ENCODE peak calls at places on chromosome 1, in five cellular contexts. H is nephron progenitor cell, Z is spleen, S is cardiac muscle cell, T is kidney epithelial cell. C is an unnamed sample.

GRCh38 chr1:66556161-66556611 is 22.2 kb downstream of the SGIP1 start:
- DNase-seq in H (no peak), Z (no peak), S (no peak), T (no peak), C (no peak)

GRCh38 chr1:200029035-200029623 is 1.6 kb downstream of the NR5A2 start:
- DNase-seq in H (peak), Z (peak), S (peak), T (no peak), C (peak)

GRCh38 chr1:175978926-175979325 is 228.2 kb downstream of the COP1 start:
- DNase-seq in H (no peak), Z (no peak), S (peak), T (no peak), C (no peak)

GRCh38 chr1:20071416-20071815 is 1.4 kb downstream of the PLA2G5 start:
- DNase-seq in H (no peak), Z (no peak), S (no peak), T (no peak), C (no peak)

GRCh38 chr1:56374026-56374974 is 205.1 kb downstream of the PLPP3 start:
- DNase-seq in H (no peak), Z (no peak), S (no peak), T (no peak), C (no peak)

GRCh38 chr1:43383449-43383848 is 6.2 kb downstream of the MED8 start:
- DNase-seq in H (no peak), Z (no peak), S (no peak), T (no peak), C (no peak)

GRCh38 chr1:192835116-192835515 is 26.3 kb downstream of the RGS2 start:
- DNase-seq in H (no peak), Z (no peak), S (no peak), T (no peak), C (no peak)

GRCh38 chr1:27299385-27300252 is 22.3 kb upstream of the TMEM222 start:
- DNase-seq in H (peak), Z (no peak), S (peak), T (peak), C (no peak)

GRCh38 chr1:203522237-203522636 is 28.3 kb downstream of the OPTC start:
- DNase-seq in H (peak), Z (no peak), S (no peak), T (no peak), C (no peak)

GRCh38 chr1:67211589-67212563 is 45.6 kb downstream of the IL23R start:
- DNase-seq in H (peak), Z (no peak), S (peak), T (no peak), C (peak)

GRCh38 chr1:84851839-84852238 is 41.2 kb downstream of the LPAR3 start:
- DNase-seq in H (no peak), Z (no peak), S (peak), T (peak), C (no peak)

GRCh38 chr1:184555665-184556641 is 169.1 kb downstream of the C1orf21 start:
- DNase-seq in H (no peak), Z (no peak), S (no peak), T (no peak), C (no peak)

GRCh38 chr1:45894921-45895320 is 91.5 kb downstream of the MAST2 start:
- DNase-seq in H (no peak), Z (no peak), S (no peak), T (no peak), C (no peak)

GRCh38 chr1:153535664-153536585 is at the start of gene S100A6:
- DNase-seq in H (no peak), Z (peak), S (peak), T (peak), C (no peak)

GRCh38 chr1:235583511-235584001 is 66.0 kb downstream of the GNG4 start:
- DNase-seq in H (no peak), Z (peak), S (peak), T (no peak), C (no peak)
- TF ChIP-seq CTCF in H (no peak), Z (no peak), S (no peak), T (no peak), C (no peak)

GRCh38 chr1:58162952-58163550 is 383.5 kb downstream of the OMA1 start:
- DNase-seq in H (peak), Z (no peak), S (peak), T (peak), C (peak)
- TF ChIP-seq CTCF in H (peak), Z (peak), S (peak), T (peak), C (peak)

GRCh38 chr1:39086386-39087108 is 60.4 kb downstream of the NDUFS5 start:
- DNase-seq in H (no peak), Z (no peak), S (no peak), T (no peak), C (no peak)

GRCh38 chr1:39089811-39090519 is 63.8 kb downstream of the NDUFS5 start:
- DNase-seq in H (no peak), Z (no peak), S (peak), T (no peak), C (no peak)

GRCh38 chr1:39090757-39091156 is 64.6 kb downstream of the NDUFS5 start:
- DNase-seq in H (no peak), Z (no peak), S (no peak), T (no peak), C (no peak)

GRCh38 chr1:39087109-39087834 is 61.1 kb downstream of the NDUFS5 start:
- DNase-seq in H (no peak), Z (no peak), S (peak), T (no peak), C (no peak)

DNA sequence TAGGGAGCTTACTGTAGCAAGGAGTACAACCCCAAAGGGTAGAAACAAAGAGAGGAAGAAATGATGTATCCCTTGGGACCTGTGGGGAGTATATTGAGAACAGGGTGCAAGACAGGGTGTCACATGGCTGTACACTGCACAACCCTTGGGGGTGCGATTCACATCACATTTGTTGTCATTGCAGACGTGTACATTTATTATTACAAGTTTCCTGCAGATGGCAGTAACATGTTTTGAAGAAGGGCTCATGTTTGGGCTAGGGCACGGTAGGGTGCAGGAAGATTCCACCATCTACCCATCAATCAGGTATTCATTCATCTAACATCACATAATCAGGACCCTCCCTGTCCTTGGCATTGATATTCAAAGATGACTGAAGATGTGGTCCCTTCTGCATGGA is 62.5 kb downstream of the NDUFS5 start:
- DNase-seq in H (no peak), Z (no peak), S (no peak), T (no peak), C (no peak)
- TF ChIP-seq CTCF in H (no peak), Z (no peak), S (no peak), T (no peak), C (no peak)

DNA sequence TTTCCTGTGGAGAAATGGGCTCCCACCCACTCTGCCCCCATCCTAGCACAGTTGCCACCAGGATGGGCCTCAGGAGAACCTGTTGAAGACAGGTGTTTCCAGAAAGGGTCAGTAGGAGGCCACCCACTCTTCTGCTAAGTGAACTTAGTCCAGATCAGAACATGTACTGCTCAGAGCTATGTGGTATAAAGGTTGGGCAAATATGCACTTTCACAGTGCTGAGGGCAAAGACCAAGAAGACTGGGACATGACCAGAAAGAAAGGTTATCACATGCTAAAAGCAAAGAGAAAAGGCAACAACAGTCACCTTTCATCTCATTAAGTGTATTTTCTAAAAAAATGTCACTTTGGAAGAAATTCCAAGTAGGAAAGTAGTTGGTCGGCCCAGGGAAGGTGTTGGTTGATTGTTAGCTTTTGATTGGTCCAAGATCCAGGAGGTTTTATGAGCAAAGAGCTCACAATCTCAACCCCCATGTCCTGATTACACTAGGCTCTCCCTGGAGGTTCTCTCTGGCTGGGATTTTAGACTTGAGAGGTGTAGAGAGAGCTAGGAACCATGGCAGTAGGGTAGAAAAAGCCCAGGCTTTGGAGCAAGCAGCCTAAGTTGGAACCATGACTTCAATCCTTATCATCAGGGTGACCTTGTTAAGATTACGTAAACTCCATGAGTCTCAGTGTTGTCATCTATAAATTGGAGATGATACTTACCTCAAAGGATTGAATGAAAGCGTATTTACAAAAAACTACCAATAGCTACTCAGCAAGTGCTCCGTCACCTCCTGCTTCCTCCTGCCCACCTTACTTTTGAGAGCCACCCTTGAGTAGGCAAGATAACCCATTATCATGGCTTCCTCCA is 102.6 kb downstream of the GLUL start:
- DNase-seq in H (no peak), Z (no peak), S (no peak), T (no peak), C (no peak)
- TF ChIP-seq CTCF in H (no peak), Z (no peak), S (no peak), T (no peak), C (no peak)

DNA sequence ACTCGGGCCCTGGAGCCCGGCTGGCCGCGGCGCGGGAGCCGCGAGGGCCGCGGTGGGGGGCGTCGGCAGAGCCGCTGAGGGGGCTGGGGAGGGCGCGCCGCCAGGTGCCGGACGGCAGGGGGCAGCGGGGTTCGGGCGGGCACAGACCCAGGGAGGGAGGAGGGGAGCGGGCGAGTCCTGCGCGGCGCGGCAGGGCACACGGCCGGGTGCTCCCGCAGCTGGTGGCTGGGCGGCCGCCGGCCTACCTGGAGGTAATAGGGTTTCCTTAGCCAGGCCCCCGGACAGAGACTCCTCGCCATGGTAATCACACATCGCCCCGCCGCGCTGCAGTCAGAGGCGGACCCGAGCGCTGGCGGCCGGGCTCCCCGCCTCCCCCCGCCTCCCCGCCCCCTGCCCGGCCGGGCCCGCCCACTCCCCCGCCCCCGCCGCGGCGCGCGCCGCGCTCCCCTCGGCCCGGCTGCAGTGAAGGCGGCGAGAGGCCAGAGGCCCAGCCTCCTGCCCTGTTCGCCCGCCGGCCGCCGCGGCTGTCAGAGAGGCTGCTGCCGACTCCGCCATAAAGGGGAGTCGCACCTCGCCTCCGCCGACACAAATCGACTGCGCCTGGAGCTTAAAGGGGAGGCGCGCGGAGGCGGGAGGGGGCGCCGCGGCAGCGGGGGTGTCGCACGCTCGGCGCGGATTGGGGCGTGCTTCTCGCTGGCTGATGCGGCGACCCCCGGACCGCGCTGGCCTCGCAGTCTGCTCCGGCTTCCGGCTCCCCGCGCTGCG is at the start of gene DIPK1A:
- DNase-seq in H (peak), Z (peak), S (peak), T (no peak), C (peak)
- TF ChIP-seq CTCF in H (no peak), Z (peak), S (no peak), T (no peak), C (peak)